ENCODE peak calls at places on chromosomes 4 and X, in nine cellular contexts. E, I, F, J, X, C, P, K and Q are unnamed samples.

GRCh38 chrX:36963852-36964251 is 44.3 kb upstream of the FAM47C start:
- DNase-seq in E (no peak), I (no peak), F (no peak), J (no peak), X (no peak), C (no peak), P (no peak), K (no peak), Q (no peak)

GRCh38 chr4:138875886-138876608 is 139.5 kb upstream of the NOCT start:
- DNase-seq in E (peak), I (no peak), F (no peak), J (no peak), X (no peak), C (no peak), P (peak), K (no peak), Q (peak)

GRCh38 chrX:11579856-11580595 is 85.7 kb downstream of the ARHGAP6 start:
- DNase-seq in E (no peak), I (no peak), F (no peak), J (no peak), X (no peak), C (no peak), P (no peak), K (no peak), Q (no peak)

GRCh38 chr4:112112590-112113170 is 32.6 kb upstream of the FAM241A start:
- DNase-seq in E (no peak), I (no peak), F (no peak), J (no peak), X (no peak), C (no peak), P (no peak), K (no peak), Q (no peak)

GRCh38 chrX:16771483-16772398 is 14.5 kb upstream of the TXLNG start:
- DNase-seq in E (peak), I (no peak), F (no peak), J (peak), X (peak), C (peak), P (peak), K (no peak), Q (peak)

GRCh38 chrX:44915361-44915868 is 42.4 kb downstream of the KDM6A start:
- DNase-seq in E (no peak), I (no peak), F (no peak), J (no peak), X (no peak), C (peak), P (peak), K (no peak), Q (no peak)

GRCh38 chr4:162700815-162701361 is 465.8 kb downstream of the NAF1 start:
- DNase-seq in E (no peak), I (no peak), F (no peak), J (no peak), X (no peak), C (no peak), P (no peak), K (no peak), Q (no peak)

GRCh38 chr4:183444953-183445543 is 612 bp downstream of the CDKN2AIP start:
- DNase-seq in E (no peak), I (peak), F (peak), J (peak), X (no peak), C (peak), P (no peak), K (no peak), Q (no peak)

GRCh38 chr4:88442636-88443260 is 14.2 kb upstream of the HERC5 start:
- DNase-seq in E (no peak), I (no peak), F (no peak), J (no peak), X (no peak), C (no peak), P (no peak), K (no peak), Q (no peak)

GRCh38 chrX:46770006-46770816 is 11.3 kb upstream of the SLC9A7 start:
- DNase-seq in E (no peak), I (no peak), F (no peak), J (no peak), X (no peak), C (no peak), P (peak), K (no peak), Q (no peak)

GRCh38 chrX:120306640-120307039 is 4.6 kb downstream of the TMEM255A start:
- DNase-seq in E (no peak), I (no peak), F (no peak), J (no peak), X (no peak), C (no peak), P (no peak), K (no peak), Q (no peak)

GRCh38 chrX:153687121-153688039 is at the start of gene SLC6A8:
- DNase-seq in E (peak), I (peak), F (peak), J (peak), X (peak), C (peak), P (peak), K (peak), Q (no peak)

GRCh38 chrX:24314019-24314635 is at the start of gene SUPT20HL2:
- DNase-seq in E (no peak), I (no peak), F (no peak), J (no peak), X (no peak), C (no peak), P (no peak), K (no peak), Q (no peak)

GRCh38 chrX:13428055-13428786 is 108.4 kb upstream of the ATXN3L start:
- DNase-seq in E (peak), I (no peak), F (no peak), J (peak), X (peak), C (no peak), P (peak), K (no peak), Q (peak)

GRCh38 chr4:152089564-152089963 is 328.8 kb upstream of the GATB start:
- DNase-seq in E (no peak), I (no peak), F (no peak), J (no peak), X (no peak), C (no peak), P (no peak), K (no peak), Q (no peak)

GRCh38 chr4:80312124-80312523 is 23.4 kb upstream of the CFAP299 start:
- DNase-seq in E (no peak), I (no peak), F (no peak), J (no peak), X (no peak), C (no peak), P (no peak), K (no peak), Q (no peak)

GRCh38 chr4:61638600-61638999 is 438.5 kb downstream of the ADGRL3 start:
- DNase-seq in E (no peak), I (no peak), F (no peak), J (no peak), X (no peak), C (no peak), P (no peak), K (no peak), Q (no peak)

GRCh38 chrX:123188081-123188480 is 4.0 kb downstream of the GRIA3 start:
- DNase-seq in E (no peak), I (no peak), F (no peak), J (no peak), X (no peak), C (no peak), P (no peak), K (no peak), Q (no peak)

GRCh38 chr4:8007581-8007980 is 67.9 kb upstream of the AFAP1 start:
- DNase-seq in E (no peak), I (no peak), F (no peak), J (no peak), X (no peak), C (no peak), P (no peak), K (no peak), Q (no peak)

GRCh38 chrX:40543661-40544328 is 37.0 kb upstream of the ATP6AP2 start:
- DNase-seq in E (peak), I (no peak), F (peak), J (no peak), X (peak), C (peak), P (peak), K (no peak), Q (peak)

GRCh38 chr4:133150643-133151300 is 1.7 kb downstream of the PCDH10 start:
- DNase-seq in E (no peak), I (peak), F (no peak), J (no peak), X (peak), C (peak), P (peak), K (no peak), Q (no peak)

GRCh38 chr4:173930329-173930967 is 353.0 kb downstream of the FBXO8 start:
- DNase-seq in E (no peak), I (no peak), F (no peak), J (no peak), X (no peak), C (peak), P (no peak), K (no peak), Q (no peak)

GRCh38 chrX:116862340-116862739 is 399.6 kb upstream of the CT83 start:
- DNase-seq in E (no peak), I (no peak), F (no peak), J (no peak), X (no peak), C (no peak), P (no peak), K (no peak), Q (no peak)

GRCh38 chr4:1345905-1346780 is 865 bp upstream of the UVSSA start:
- DNase-seq in E (no peak), I (no peak), F (peak), J (peak), X (peak), C (peak), P (peak), K (peak), Q (peak)

GRCh38 chrX:14267224-14267623 is 237.5 kb upstream of the GEMIN8 start:
- DNase-seq in E (no peak), I (no peak), F (no peak), J (no peak), X (peak), C (no peak), P (no peak), K (no peak), Q (no peak)

GRCh38 chrX:49853661-49854060 is 24.6 kb downstream of the PAGE4 start:
- DNase-seq in E (no peak), I (no peak), F (no peak), J (no peak), X (no peak), C (no peak), P (no peak), K (no peak), Q (no peak)

GRCh38 chr4:19382993-19383392 is 868.7 kb upstream of the SLIT2 start:
- DNase-seq in E (no peak), I (no peak), F (no peak), J (no peak), X (no peak), C (no peak), P (no peak), K (no peak), Q (no peak)

GRCh38 chr4:128635939-128636551 is 173.5 kb upstream of the JADE1 start:
- DNase-seq in E (no peak), I (no peak), F (no peak), J (no peak), X (no peak), C (no peak), P (no peak), K (no peak), Q (no peak)

GRCh38 chr4:176432811-176433540 is 113.2 kb downstream of the SPCS3 start:
- DNase-seq in E (no peak), I (no peak), F (no peak), J (no peak), X (no peak), C (no peak), P (peak), K (no peak), Q (no peak)

GRCh38 chr4:126784966-126785580 is 847.7 kb upstream of the INTU start:
- DNase-seq in E (no peak), I (no peak), F (no peak), J (no peak), X (no peak), C (no peak), P (no peak), K (no peak), Q (no peak)

GRCh38 chr4:8538703-8539567 is 41.3 kb upstream of the GPR78 start:
- DNase-seq in E (peak), I (no peak), F (no peak), J (peak), X (no peak), C (no peak), P (peak), K (no peak), Q (peak)

GRCh38 chr4:133154725-133155124 is 5.6 kb downstream of the PCDH10 start:
- DNase-seq in E (peak), I (no peak), F (no peak), J (no peak), X (peak), C (peak), P (peak), K (no peak), Q (no peak)

GRCh38 chrX:153684447-153685178 is 3.1 kb upstream of the SLC6A8 start:
- DNase-seq in E (no peak), I (no peak), F (no peak), J (no peak), X (no peak), C (no peak), P (no peak), K (no peak), Q (no peak)

GRCh38 chr4:106312377-106312776 is 3.6 kb downstream of the TBCK start:
- DNase-seq in E (no peak), I (no peak), F (no peak), J (no peak), X (no peak), C (no peak), P (no peak), K (no peak), Q (no peak)

GRCh38 chrX:10288400-10288799 is 131.6 kb downstream of the CLCN4 start:
- DNase-seq in E (no peak), I (no peak), F (no peak), J (no peak), X (no peak), C (no peak), P (no peak), K (no peak), Q (peak)

GRCh38 chrX:11267311-11267910 is 25.8 kb upstream of the AMELX start:
- DNase-seq in E (no peak), I (no peak), F (no peak), J (no peak), X (no peak), C (no peak), P (no peak), K (no peak), Q (no peak)

GRCh38 chr4:25913056-25913850 is 767 bp upstream of the SMIM20 start:
- DNase-seq in E (no peak), I (peak), F (peak), J (no peak), X (no peak), C (peak), P (peak), K (peak), Q (no peak)
- H3K27ac ChIP-seq in E (peak), I (peak), F (peak), J (peak), X (peak), C (peak), P (no peak), K (peak), Q (no peak)

GRCh38 chr4:186033027-186033426 is 35.9 kb upstream of the TLR3 start:
- DNase-seq in E (no peak), I (no peak), F (no peak), J (no peak), X (no peak), C (no peak), P (no peak), K (no peak), Q (no peak)

GRCh38 chr4:186030795-186031194 is 38.2 kb upstream of the TLR3 start:
- DNase-seq in E (no peak), I (no peak), F (no peak), J (no peak), X (no peak), C (no peak), P (no peak), K (no peak), Q (no peak)

GRCh38 chr4:186027405-186027804 is 41.6 kb upstream of the TLR3 start:
- DNase-seq in E (no peak), I (no peak), F (no peak), J (no peak), X (peak), C (no peak), P (no peak), K (no peak), Q (no peak)

GRCh38 chr4:186032259-186032658 is 36.7 kb upstream of the TLR3 start:
- DNase-seq in E (no peak), I (no peak), F (no peak), J (no peak), X (peak), C (no peak), P (no peak), K (no peak), Q (no peak)

DNA sequence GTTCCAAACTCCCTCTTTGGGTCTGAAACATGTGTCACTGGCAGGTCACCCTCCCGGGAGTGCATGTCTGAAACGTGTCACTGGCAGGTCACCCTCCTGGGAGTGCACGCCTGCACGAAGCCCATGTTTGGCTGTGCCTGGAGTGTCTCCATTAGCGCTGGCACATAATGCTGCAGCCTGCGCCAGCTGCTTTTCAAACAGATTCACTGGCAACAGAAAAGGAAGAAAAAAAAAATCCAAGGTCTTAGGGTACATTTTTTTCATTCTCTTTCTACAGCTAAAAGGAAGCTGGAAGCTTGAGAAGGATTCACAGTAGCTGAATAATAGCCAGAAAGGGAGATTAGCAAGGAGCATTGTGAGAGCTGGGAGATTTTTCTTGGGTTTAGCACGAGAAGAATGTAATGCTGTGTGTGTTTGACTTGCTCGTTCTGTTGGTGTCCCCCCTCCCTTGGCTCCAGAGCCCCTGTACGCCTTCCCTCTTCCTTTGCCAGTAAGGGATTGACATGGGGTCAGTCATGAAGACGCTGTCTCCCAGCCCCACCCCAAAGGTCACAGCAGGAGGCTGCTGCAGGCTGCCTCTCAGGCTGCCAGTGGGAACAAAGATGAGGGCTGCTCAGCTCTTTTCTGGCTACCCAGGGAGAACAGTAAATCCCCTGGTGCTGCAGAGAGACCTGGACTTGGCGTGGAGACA is 39.1 kb upstream of the TLR3 start:
- DNase-seq in E (no peak), I (no peak), F (peak), J (no peak), X (peak), C (peak), P (peak), K (no peak), Q (no peak)
- H3K27ac ChIP-seq in E (no peak), I (peak), F (peak), J (no peak), X (peak), C (no peak), P (peak), K (no peak), Q (no peak)

DNA sequence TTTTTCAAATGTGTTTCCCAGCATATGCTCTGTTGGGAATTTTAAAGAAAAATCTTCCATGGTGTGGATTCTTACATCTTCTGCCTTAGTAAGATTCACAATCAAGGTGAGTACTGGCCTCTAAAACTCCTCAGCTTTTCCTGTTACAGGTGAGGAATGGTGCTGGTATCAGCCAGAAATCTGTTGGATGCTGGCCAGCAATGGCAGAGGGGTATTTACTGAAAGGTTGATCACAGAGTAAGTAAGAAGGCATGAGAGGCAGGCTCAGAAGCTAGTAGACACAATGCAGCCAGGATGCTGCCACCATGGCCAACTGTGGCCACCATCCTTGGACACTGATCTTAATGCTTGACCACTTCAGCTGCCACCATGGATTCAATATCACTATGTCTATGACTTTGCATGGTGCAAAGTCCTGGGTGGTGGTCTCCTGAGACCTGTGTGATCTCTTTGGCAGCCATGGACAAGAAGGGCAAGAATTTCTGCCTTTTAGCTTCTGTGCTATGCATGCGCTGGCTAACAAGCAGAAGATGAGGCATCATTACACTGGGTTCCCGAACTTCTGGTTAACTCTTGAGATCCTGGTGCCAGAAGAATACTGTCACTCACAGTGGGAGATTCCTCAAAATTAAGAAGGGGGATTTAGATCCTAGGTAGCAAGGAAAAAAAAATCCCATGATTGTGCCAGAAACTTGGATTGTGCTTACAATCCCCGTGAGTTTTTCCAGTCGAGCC is 60.2 kb downstream of the CHRNA9 start:
- DNase-seq in E (no peak), I (no peak), F (no peak), J (no peak), X (no peak), C (no peak), P (no peak), K (no peak), Q (peak)
- H3K27ac ChIP-seq in E (no peak), I (no peak), F (no peak), J (peak), X (no peak), C (no peak), P (no peak), K (no peak), Q (peak)

DNA sequence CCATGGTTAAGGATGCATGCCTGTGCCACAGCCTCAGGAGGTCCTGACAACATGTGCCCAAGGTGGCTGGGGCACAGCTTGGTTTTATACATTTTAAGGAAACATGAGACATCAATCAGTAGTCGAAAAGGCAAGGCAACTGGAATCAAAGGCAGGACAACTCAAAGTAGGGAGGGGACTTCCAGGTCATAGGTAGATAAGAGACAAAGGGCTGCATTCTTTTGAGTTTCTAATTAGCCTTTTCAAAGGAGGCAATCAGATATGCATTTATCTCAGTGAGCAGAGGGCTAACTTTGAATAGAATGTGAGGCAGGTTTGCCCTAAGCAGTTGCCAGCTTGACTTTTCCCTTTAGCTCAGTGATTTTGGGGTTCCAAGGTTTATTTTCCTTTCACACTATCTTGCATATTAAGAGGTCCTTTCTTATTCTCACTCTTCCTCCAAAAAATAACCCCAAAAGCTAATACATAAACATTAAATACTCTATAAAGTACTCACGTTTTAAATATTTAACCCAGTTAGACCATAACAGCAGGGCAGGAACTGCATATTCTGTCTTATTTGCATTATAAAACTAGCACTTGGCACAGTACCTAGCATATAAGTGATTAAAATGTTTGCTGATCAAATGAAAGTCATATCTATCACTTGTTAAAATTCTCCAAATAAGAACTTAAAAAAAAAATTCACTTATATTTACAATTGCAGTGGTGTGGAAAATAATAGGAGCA is 36.3 kb upstream of the UGT8 start:
- DNase-seq in E (no peak), I (no peak), F (no peak), J (no peak), X (no peak), C (no peak), P (no peak), K (no peak), Q (no peak)
- H3K27ac ChIP-seq in E (no peak), I (no peak), F (no peak), J (no peak), X (peak), C (no peak), P (no peak), K (no peak), Q (no peak)